ENCODE peak calls at places on chromosome 13, in six cellular contexts. One of them, this sample, is unnamed.

GRCh38 chr13:102561933-102562332 is 34.9 kb upstream of the TPP2 start:
- DNase-seq in SK-N-SH: no peak
- DNase-seq in neural progenitor cell: no peak
- DNase-seq in PC-3: no peak
- DNase-seq in GM23338: no peak
- DNase-seq in OCI-LY7: no peak
- DNase-seq in this sample: no peak

GRCh38 chr13:21703846-21704245 is 33.0 kb downstream of the FGF9 start:
- DNase-seq in OCI-LY7: no peak
- DNase-seq in neural progenitor cell: no peak
- DNase-seq in PC-3: peak
- DNase-seq in SK-N-SH: no peak
- DNase-seq in GM23338: no peak
- DNase-seq in this sample: no peak

GRCh38 chr13:111531505-111531904 is 211.1 kb downstream of the TEX29 start:
- DNase-seq in SK-N-SH: no peak
- DNase-seq in GM23338: no peak
- DNase-seq in neural progenitor cell: no peak
- DNase-seq in OCI-LY7: no peak
- DNase-seq in PC-3: peak
- DNase-seq in this sample: peak

GRCh38 chr13:73193541-73193940 is 134.7 kb downstream of the KLF5 start:
- DNase-seq in PC-3: no peak
- DNase-seq in neural progenitor cell: no peak
- DNase-seq in GM23338: no peak
- DNase-seq in OCI-LY7: no peak
- DNase-seq in SK-N-SH: no peak
- DNase-seq in this sample: no peak

GRCh38 chr13:30429721-30430694 is 7.7 kb downstream of the UBE2L5 start:
- DNase-seq in PC-3: peak
- DNase-seq in GM23338: no peak
- DNase-seq in OCI-LY7: no peak
- DNase-seq in neural progenitor cell: no peak
- DNase-seq in SK-N-SH: no peak
- DNase-seq in this sample: peak

GRCh38 chr13:46354143-46355087 is 32.6 kb downstream of the RUBCNL start:
- DNase-seq in neural progenitor cell: no peak
- DNase-seq in PC-3: peak
- DNase-seq in SK-N-SH: no peak
- DNase-seq in OCI-LY7: no peak
- DNase-seq in GM23338: no peak
- DNase-seq in this sample: no peak

GRCh38 chr13:46593403-46593802 is 40.4 kb downstream of the LRCH1 start:
- DNase-seq in OCI-LY7: peak
- DNase-seq in GM23338: no peak
- DNase-seq in SK-N-SH: no peak
- DNase-seq in PC-3: no peak
- DNase-seq in neural progenitor cell: no peak
- DNase-seq in this sample: no peak

GRCh38 chr13:27476943-27477681 is 26.7 kb upstream of the MTIF3 start:
- DNase-seq in GM23338: no peak
- DNase-seq in PC-3: peak
- DNase-seq in neural progenitor cell: no peak
- DNase-seq in SK-N-SH: no peak
- DNase-seq in OCI-LY7: peak
- DNase-seq in this sample: peak

GRCh38 chr13:36129539-36129938 is 1.6 kb downstream of the DCLK1 start:
- DNase-seq in PC-3: no peak
- DNase-seq in neural progenitor cell: no peak
- DNase-seq in SK-N-SH: no peak
- DNase-seq in GM23338: no peak
- DNase-seq in OCI-LY7: no peak
- DNase-seq in this sample: no peak

GRCh38 chr13:75583101-75583500 is 33.5 kb downstream of the UCHL3 start:
- DNase-seq in OCI-LY7: no peak
- DNase-seq in GM23338: no peak
- DNase-seq in SK-N-SH: no peak
- DNase-seq in neural progenitor cell: no peak
- DNase-seq in PC-3: no peak
- DNase-seq in this sample: no peak

GRCh38 chr13:39036212-39036611 is 1.7 kb downstream of the PROSER1 start:
- DNase-seq in OCI-LY7: peak
- DNase-seq in SK-N-SH: no peak
- DNase-seq in neural progenitor cell: no peak
- DNase-seq in GM23338: peak
- DNase-seq in PC-3: peak
- DNase-seq in this sample: peak

GRCh38 chr13:24617394-24618218 is 62.6 kb upstream of the ATP12A start:
- DNase-seq in GM23338: no peak
- DNase-seq in OCI-LY7: no peak
- DNase-seq in PC-3: no peak
- DNase-seq in neural progenitor cell: no peak
- DNase-seq in SK-N-SH: no peak
- DNase-seq in this sample: no peak

GRCh38 chr13:111219306-111219705 is 101.1 kb upstream of the TEX29 start:
- DNase-seq in OCI-LY7: no peak
- DNase-seq in neural progenitor cell: no peak
- DNase-seq in PC-3: no peak
- DNase-seq in GM23338: no peak
- DNase-seq in SK-N-SH: no peak
- DNase-seq in this sample: no peak

GRCh38 chr13:39159393-39159792 is 121.1 kb downstream of the NHLRC3 start:
- DNase-seq in OCI-LY7: no peak
- DNase-seq in SK-N-SH: no peak
- DNase-seq in GM23338: no peak
- DNase-seq in PC-3: no peak
- DNase-seq in neural progenitor cell: no peak
- DNase-seq in this sample: no peak

GRCh38 chr13:80313668-80314278 is 27.2 kb downstream of the SPRY2 start:
- DNase-seq in PC-3: peak
- DNase-seq in SK-N-SH: no peak
- DNase-seq in GM23338: no peak
- DNase-seq in OCI-LY7: no peak
- DNase-seq in neural progenitor cell: no peak
- DNase-seq in this sample: no peak

GRCh38 chr13:76012091-76012721 is 376.1 kb downstream of the LMO7 start:
- DNase-seq in GM23338: no peak
- DNase-seq in neural progenitor cell: no peak
- DNase-seq in PC-3: peak
- DNase-seq in SK-N-SH: no peak
- DNase-seq in OCI-LY7: no peak
- DNase-seq in this sample: no peak

GRCh38 chr13:53783466-53783865 is 754.9 kb downstream of the OLFM4 start:
- DNase-seq in GM23338: no peak
- DNase-seq in PC-3: no peak
- DNase-seq in OCI-LY7: no peak
- DNase-seq in SK-N-SH: no peak
- DNase-seq in neural progenitor cell: no peak
- DNase-seq in this sample: peak

GRCh38 chr13:50360637-50361036 is 345.4 kb downstream of the KCNRG start:
- DNase-seq in SK-N-SH: no peak
- DNase-seq in OCI-LY7: no peak
- DNase-seq in neural progenitor cell: no peak
- DNase-seq in PC-3: no peak
- DNase-seq in GM23338: no peak
- DNase-seq in this sample: no peak

GRCh38 chr13:109971006-109971744 is 184.8 kb upstream of the IRS2 start:
- DNase-seq in GM23338: no peak
- DNase-seq in SK-N-SH: no peak
- DNase-seq in OCI-LY7: no peak
- DNase-seq in neural progenitor cell: no peak
- DNase-seq in PC-3: no peak
- DNase-seq in this sample: no peak

GRCh38 chr13:36706755-36707154 is 32.9 kb downstream of the SERTM1 start:
- DNase-seq in OCI-LY7: no peak
- DNase-seq in GM23338: no peak
- DNase-seq in neural progenitor cell: no peak
- DNase-seq in SK-N-SH: no peak
- DNase-seq in PC-3: no peak
- DNase-seq in this sample: no peak

GRCh38 chr13:93158565-93158964 is 68.0 kb upstream of the GPC6 start:
- DNase-seq in GM23338: no peak
- DNase-seq in neural progenitor cell: no peak
- DNase-seq in PC-3: no peak
- DNase-seq in OCI-LY7: no peak
- DNase-seq in SK-N-SH: no peak
- DNase-seq in this sample: no peak

GRCh38 chr13:99585609-99586008 is 84.3 kb downstream of the TM9SF2 start:
- DNase-seq in OCI-LY7: no peak
- DNase-seq in neural progenitor cell: no peak
- DNase-seq in PC-3: no peak
- DNase-seq in GM23338: no peak
- DNase-seq in SK-N-SH: no peak
- DNase-seq in this sample: no peak

GRCh38 chr13:64925727-64926126 is 2304.4 kb downstream of the PCDH9 start:
- DNase-seq in neural progenitor cell: no peak
- DNase-seq in PC-3: no peak
- DNase-seq in OCI-LY7: no peak
- DNase-seq in SK-N-SH: no peak
- DNase-seq in GM23338: no peak
- DNase-seq in this sample: no peak

GRCh38 chr13:89982406-89983085 is 1364.9 kb upstream of the MIR17HG start:
- DNase-seq in SK-N-SH: no peak
- DNase-seq in OCI-LY7: no peak
- DNase-seq in neural progenitor cell: no peak
- DNase-seq in GM23338: no peak
- DNase-seq in PC-3: no peak
- DNase-seq in this sample: peak

GRCh38 chr13:38520041-38520440 is 166.8 kb upstream of the FREM2 start:
- DNase-seq in SK-N-SH: no peak
- DNase-seq in OCI-LY7: no peak
- DNase-seq in GM23338: no peak
- DNase-seq in neural progenitor cell: no peak
- DNase-seq in PC-3: no peak
- DNase-seq in this sample: no peak

GRCh38 chr13:89925107-89925506 is 1422.4 kb upstream of the MIR17HG start:
- DNase-seq in GM23338: peak
- DNase-seq in OCI-LY7: no peak
- DNase-seq in PC-3: peak
- DNase-seq in neural progenitor cell: peak
- DNase-seq in SK-N-SH: peak
- DNase-seq in this sample: peak

GRCh38 chr13:26600345-26600761 is 42.9 kb downstream of the WASF3 start:
- DNase-seq in SK-N-SH: no peak
- DNase-seq in neural progenitor cell: no peak
- DNase-seq in PC-3: no peak
- DNase-seq in GM23338: no peak
- DNase-seq in OCI-LY7: no peak
- DNase-seq in this sample: no peak

GRCh38 chr13:112744306-112745021 is 54.6 kb downstream of the ATP11A start:
- DNase-seq in OCI-LY7: no peak
- DNase-seq in PC-3: no peak
- DNase-seq in neural progenitor cell: no peak
- DNase-seq in GM23338: no peak
- DNase-seq in SK-N-SH: no peak
- DNase-seq in this sample: no peak

DNA sequence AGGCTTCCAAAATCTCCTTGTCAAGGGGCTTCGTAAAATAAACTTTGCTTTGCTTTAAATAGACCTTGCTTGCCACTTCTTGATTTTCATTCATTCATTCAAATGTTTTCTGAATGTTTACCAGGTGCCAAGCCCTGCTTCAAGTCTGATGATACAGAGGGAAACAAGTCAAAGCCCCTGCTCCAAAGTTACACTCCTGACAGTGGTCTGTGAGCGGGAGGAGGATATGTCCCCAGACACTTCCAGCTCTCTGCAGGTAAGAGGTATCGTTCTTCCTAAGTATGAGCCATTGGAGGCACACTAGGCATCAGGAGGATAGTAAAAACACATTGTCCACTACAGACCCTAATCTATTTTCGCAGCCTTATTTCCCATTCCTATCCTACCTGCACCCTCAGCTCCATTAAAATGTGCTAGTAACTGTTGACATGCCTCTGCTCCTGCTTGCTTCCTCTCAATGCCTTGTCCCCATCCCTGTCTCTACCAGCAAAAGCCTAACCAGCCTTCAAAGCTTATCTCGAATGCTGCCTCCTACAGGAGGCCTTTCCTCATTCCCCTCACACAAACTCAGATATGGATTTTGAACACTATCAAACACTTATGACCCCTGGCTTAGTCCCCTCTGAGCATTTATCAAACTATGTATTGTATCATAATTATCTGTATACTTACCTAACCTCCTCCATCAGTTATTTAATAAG is 6.2 kb upstream of the WBP4 start:
- DNase-seq in neural progenitor cell: peak
- DNase-seq in OCI-LY7: peak
- DNase-seq in PC-3: no peak
- DNase-seq in GM23338: peak
- DNase-seq in SK-N-SH: peak
- DNase-seq in this sample: peak
- H3K27ac ChIP-seq in neural progenitor cell: no peak
- H3K27ac ChIP-seq in OCI-LY7: peak
- H3K27ac ChIP-seq in PC-3: peak
- H3K27ac ChIP-seq in GM23338: no peak
- H3K27ac ChIP-seq in SK-N-SH: no peak
- H3K27ac ChIP-seq in this sample: peak

GRCh38 chr13:43136940-43137574 is 113.7 kb downstream of the DNAJC15 start:
- DNase-seq in GM23338: peak
- DNase-seq in PC-3: no peak
- DNase-seq in OCI-LY7: no peak
- DNase-seq in neural progenitor cell: no peak
- DNase-seq in SK-N-SH: peak
- DNase-seq in this sample: peak
- TF ChIP-seq EZH2phosphoT487 in GM23338: no peak
- TF ChIP-seq EZH2phosphoT487 in PC-3: no peak
- TF ChIP-seq EZH2phosphoT487 in OCI-LY7: no peak
- TF ChIP-seq EZH2phosphoT487 in neural progenitor cell: no peak
- TF ChIP-seq EZH2phosphoT487 in SK-N-SH: no peak
- TF ChIP-seq EZH2phosphoT487 in this sample: no peak

GRCh38 chr13:95552539-95553270 is at the start of gene CLDN10:
- DNase-seq in neural progenitor cell: peak
- DNase-seq in PC-3: no peak
- DNase-seq in OCI-LY7: no peak
- DNase-seq in GM23338: peak
- DNase-seq in SK-N-SH: peak
- DNase-seq in this sample: no peak
- TF ChIP-seq CTCF in neural progenitor cell: peak
- TF ChIP-seq CTCF in PC-3: no peak
- TF ChIP-seq CTCF in OCI-LY7: no peak
- TF ChIP-seq CTCF in GM23338: peak
- TF ChIP-seq CTCF in SK-N-SH: peak
- TF ChIP-seq CTCF in this sample: peak

GRCh38 chr13:41935501-41935900 is 25.4 kb downstream of the VWA8 start:
- DNase-seq in OCI-LY7: no peak
- DNase-seq in GM23338: no peak
- DNase-seq in neural progenitor cell: no peak
- DNase-seq in PC-3: no peak
- DNase-seq in SK-N-SH: no peak
- DNase-seq in this sample: no peak

GRCh38 chr13:41930154-41930553 is 30.8 kb downstream of the VWA8 start:
- DNase-seq in neural progenitor cell: no peak
- DNase-seq in GM23338: no peak
- DNase-seq in SK-N-SH: no peak
- DNase-seq in OCI-LY7: no peak
- DNase-seq in PC-3: no peak
- DNase-seq in this sample: no peak

GRCh38 chr13:41934994-41935393 is 25.9 kb downstream of the VWA8 start:
- DNase-seq in GM23338: no peak
- DNase-seq in neural progenitor cell: no peak
- DNase-seq in OCI-LY7: no peak
- DNase-seq in SK-N-SH: no peak
- DNase-seq in PC-3: no peak
- DNase-seq in this sample: no peak

GRCh38 chr13:41934120-41934519 is 26.8 kb downstream of the VWA8 start:
- DNase-seq in OCI-LY7: no peak
- DNase-seq in GM23338: no peak
- DNase-seq in neural progenitor cell: no peak
- DNase-seq in SK-N-SH: no peak
- DNase-seq in PC-3: no peak
- DNase-seq in this sample: no peak

GRCh38 chr13:41931337-41931736 is 29.6 kb downstream of the VWA8 start:
- DNase-seq in PC-3: peak
- DNase-seq in neural progenitor cell: no peak
- DNase-seq in SK-N-SH: no peak
- DNase-seq in GM23338: no peak
- DNase-seq in OCI-LY7: no peak
- DNase-seq in this sample: no peak
- H3K27ac ChIP-seq in PC-3: no peak
- H3K27ac ChIP-seq in neural progenitor cell: no peak
- H3K27ac ChIP-seq in SK-N-SH: no peak
- H3K27ac ChIP-seq in GM23338: no peak
- H3K27ac ChIP-seq in OCI-LY7: no peak
- H3K27ac ChIP-seq in this sample: no peak

This sample was measured in hepatocyte.